ENCODE peak calls at places on chromosome 18, in eight cellular contexts. C is left ventricle myocardium inferior, H is Peyer's patch, D is adrenal gland, Q is pancreas, K is tibial nerve, B is tibial artery, Y is stomach. N is an unnamed sample. For H3K36me3, the result is how much of the 10 kb centered on the place peaks cover.

GRCh38 chr18:9287037-9287436 is 47.5 kb upstream of the TWSG1 start:
- DNase-seq in C (no peak), B (no peak), H (no peak), Q (no peak), Y (no peak), K (no peak), D (no peak), N (no peak)

GRCh38 chr18:6205706-6206105 is 209.0 kb downstream of the L3MBTL4 start:
- DNase-seq in K (no peak), H (no peak), Y (no peak), B (no peak), Q (no peak), C (no peak), D (no peak), N (no peak)

GRCh38 chr18:62183578-62184195 is 3.2 kb downstream of the PIGN start:
- DNase-seq in K (no peak), H (no peak), Y (no peak), B (no peak), C (no peak), Q (no peak), D (peak), N (no peak)

GRCh38 chr18:58176915-58177717 is 133.1 kb downstream of the NEDD4L start:
- DNase-seq in C (no peak), Y (no peak), B (no peak), K (no peak), Q (no peak), D (peak), H (no peak), N (no peak)

GRCh38 chr18:8707946-8708345 is 2.6 kb downstream of the MTCL1 start:
- DNase-seq in B (no peak), C (no peak), H (no peak), K (no peak), Q (no peak), D (no peak), Y (no peak), N (no peak)

GRCh38 chr18:62644773-62645172 is 70.6 kb upstream of the PHLPP1 start:
- DNase-seq in H (no peak), C (no peak), Y (no peak), B (no peak), K (no peak), D (no peak), Q (no peak), N (no peak)

GRCh38 chr18:41396211-41396610 is 558.8 kb upstream of the PIK3C3 start:
- DNase-seq in H (no peak), C (no peak), B (no peak), D (no peak), Q (no peak), K (no peak), Y (no peak), N (no peak)

GRCh38 chr18:1092228-1092627 is 187.6 kb downstream of the ADCYAP1 start:
- DNase-seq in C (no peak), D (no peak), H (no peak), Q (no peak), K (no peak), Y (no peak), B (no peak), N (no peak)

GRCh38 chr18:59748628-59749360 is 51.6 kb upstream of the CCBE1 start:
- DNase-seq in D (no peak), Q (no peak), Y (no peak), B (no peak), H (no peak), K (no peak), C (no peak), N (no peak)

GRCh38 chr18:10225300-10225699 is 229.1 kb upstream of the APCDD1 start:
- DNase-seq in K (no peak), C (no peak), H (no peak), Y (no peak), D (no peak), Q (no peak), B (no peak), N (no peak)

GRCh38 chr18:3402962-3403585 is 46.9 kb upstream of the TGIF1 start:
- DNase-seq in D (no peak), C (no peak), H (no peak), Q (no peak), K (no peak), B (no peak), Y (no peak), N (no peak)

GRCh38 chr18:26403451-26403850 is 144.9 kb downstream of the KCTD1 start:
- DNase-seq in Q (no peak), K (no peak), C (no peak), D (no peak), H (no peak), B (no peak), Y (no peak), N (no peak)

GRCh38 chr18:6876646-6877045 is 147.1 kb downstream of the ARHGAP28 start:
- DNase-seq in C (no peak), K (no peak), Y (no peak), D (no peak), H (no peak), Q (no peak), B (no peak), N (no peak)

GRCh38 chr18:55280515-55280914 is 307.5 kb downstream of the TCF4 start:
- DNase-seq in D (peak), K (no peak), Y (no peak), C (no peak), B (no peak), H (no peak), Q (no peak), N (no peak)

GRCh38 chr18:24630346-24630880 is 170.0 kb downstream of the HRH4 start:
- DNase-seq in B (no peak), Q (no peak), Y (no peak), C (no peak), H (no peak), K (no peak), D (no peak), N (no peak)
- H3K36me3 ChIP-seq in B (under half), Q (under half), Y (under half), C (under half), H (under half), K (under half), D (under half), N (under half)

DNA sequence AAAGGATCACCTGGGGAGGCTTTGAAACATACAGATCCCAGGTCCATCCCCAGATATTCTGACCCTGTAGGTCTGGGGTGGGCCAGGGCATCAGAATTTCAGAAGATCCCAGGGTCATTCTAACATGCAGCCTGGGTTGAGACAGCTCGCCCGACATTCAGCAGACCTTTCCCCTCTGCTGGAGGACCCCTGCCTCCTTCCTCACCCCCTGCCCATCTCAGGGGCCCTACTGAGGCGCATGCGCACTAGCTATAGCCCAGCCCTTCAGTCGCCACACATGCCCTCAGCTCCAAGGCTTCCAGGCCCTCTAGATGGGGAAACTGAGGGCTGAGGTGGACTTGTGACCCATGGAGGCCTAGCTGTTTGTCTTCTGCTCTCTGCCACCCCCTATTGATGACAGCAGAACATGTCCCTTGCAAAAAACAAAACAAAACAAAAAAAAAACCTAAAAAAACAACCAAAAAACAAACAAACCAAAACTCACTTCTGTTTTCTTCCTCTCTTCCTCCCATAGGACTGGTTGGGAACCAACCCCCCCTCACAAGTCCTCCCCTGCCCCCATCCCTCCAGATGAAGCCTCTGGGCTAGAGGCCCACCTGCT is 91.3 kb downstream of the ZBTB7C start:
- DNase-seq in C (no peak), H (no peak), K (no peak), Q (no peak), Y (no peak), B (no peak), D (no peak), N (no peak)
- TF ChIP-seq CTCF in C (peak), H (peak), K (no peak), Q (no peak), Y (no peak), B (no peak), D (peak), N (no peak)

DNA sequence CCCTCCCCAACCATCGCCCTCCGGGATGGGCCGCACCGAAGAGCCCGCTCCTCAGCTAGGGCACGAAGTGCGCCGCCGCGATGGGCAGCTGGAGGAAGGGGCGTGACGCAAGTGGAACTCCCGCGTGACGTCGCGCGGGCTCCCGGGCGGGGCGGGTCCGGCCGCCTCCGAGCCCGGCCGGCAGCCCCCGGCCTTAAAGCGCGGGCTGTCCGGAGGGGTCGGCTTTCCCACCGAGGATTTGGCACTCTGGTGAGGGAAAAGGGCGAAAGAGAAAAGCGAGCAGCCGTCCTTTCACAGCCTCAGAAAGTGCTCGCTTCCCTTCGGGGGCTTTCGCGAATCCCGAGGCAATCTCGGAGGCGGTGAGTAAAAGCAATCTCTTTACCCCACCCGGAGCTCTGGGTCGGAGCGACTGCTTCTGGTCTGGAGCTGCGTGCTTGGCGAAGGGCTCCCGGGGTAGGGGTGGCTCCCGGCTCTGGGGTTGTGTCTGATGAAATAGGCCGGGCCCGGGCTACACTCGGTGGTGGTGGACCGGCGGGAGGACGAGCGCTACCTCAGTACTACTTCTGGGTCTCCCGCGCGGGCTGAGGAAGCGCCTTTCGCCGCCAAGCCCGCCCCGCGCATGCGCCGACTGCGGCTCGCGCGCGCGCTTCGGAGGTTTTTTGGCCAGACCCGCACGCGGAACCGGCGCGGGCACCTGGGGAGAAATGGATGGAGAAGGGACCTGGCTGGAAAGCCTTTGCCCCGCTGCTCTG is at the start of gene RBBP8:
- DNase-seq in K (peak), B (peak), Q (peak), Y (peak), H (peak), C (peak), D (peak), N (peak)
- H3K4me3 ChIP-seq in K (peak), B (peak), Q (peak), Y (peak), H (peak), C (peak), D (peak), N (peak)

GRCh38 chr18:11889284-11889683 is 18.8 kb downstream of the MPPE1 start:
- DNase-seq in Q (no peak), K (no peak), C (no peak), B (no peak), D (no peak), H (no peak), Y (no peak), N (no peak)
- H3K36me3 ChIP-seq in Q (under half), K (under half), C (half or more), B (half or more), D (under half), H (under half), Y (half or more), N (under half)

DNA sequence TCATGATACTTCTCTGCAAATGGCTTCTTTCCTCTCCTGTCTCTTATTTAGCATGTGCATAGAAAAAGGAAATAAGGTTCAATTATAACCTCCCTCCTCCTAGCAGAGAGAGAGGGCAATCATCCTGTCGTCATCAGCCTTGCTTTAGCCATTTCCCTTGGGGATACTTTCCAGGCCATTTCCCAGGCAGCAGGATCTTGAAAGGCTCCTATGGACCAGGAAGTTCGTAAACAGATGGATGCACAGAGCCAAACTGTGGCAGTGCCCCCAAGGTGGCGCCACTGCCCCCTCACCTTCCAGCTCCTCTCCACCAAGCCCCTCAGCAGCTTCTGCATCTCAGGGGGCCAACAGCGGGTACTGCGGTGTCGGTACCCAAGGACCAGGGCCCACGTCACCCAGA is 157.4 kb downstream of the DTNA start:
- DNase-seq in C (no peak), H (no peak), B (no peak), Y (no peak), D (no peak), K (no peak), Q (no peak), N (peak)
- TF ChIP-seq CTCF in C (peak), H (peak), B (peak), Y (no peak), D (peak), K (no peak), Q (no peak), N (no peak)